ENCODE peak calls at places on chromosome 6, in five cellular contexts. P is mesenchymal stem cell, Z is neuronal stem cell, G is trophoblast cell, Q is H1. E is an unnamed sample. For H3K4me1, the result is how much of the 10 kb centered on the place peaks cover.

GRCh38 chr6:122012576-122012975 is 386.9 kb upstream of the HSF2 start:
- DNase-seq in Q (no peak), G (no peak), Z (no peak), P (no peak), E (no peak)

GRCh38 chr6:101462576-101462975 is 69.1 kb downstream of the GRIK2 start:
- DNase-seq in G (peak), P (peak), Z (no peak), Q (no peak), E (no peak)

GRCh38 chr6:136408205-136408604 is 118.6 kb upstream of the BCLAF1 start:
- DNase-seq in G (peak), P (peak), Z (no peak), Q (no peak), E (no peak)

GRCh38 chr6:90338409-90338808 is 41.8 kb upstream of the BACH2 start:
- DNase-seq in G (peak), Z (no peak), P (peak), Q (no peak), E (no peak)

GRCh38 chr6:42217165-42217522 is 517 bp downstream of the MRPS10 start:
- DNase-seq in P (no peak), Q (no peak), G (no peak), Z (no peak), E (no peak)

GRCh38 chr6:161586866-161587265 is 313.0 kb upstream of the AGPAT4 start:
- DNase-seq in G (no peak), Q (no peak), P (no peak), Z (no peak), E (no peak)

GRCh38 chr6:136761227-136761922 is 30.9 kb downstream of the MAP3K5 start:
- DNase-seq in P (peak), G (no peak), Z (no peak), Q (no peak), E (no peak)

GRCh38 chr6:125191916-125192609 is 38.5 kb downstream of the TPD52L1 start:
- DNase-seq in G (peak), P (peak), Z (peak), Q (peak), E (peak)

GRCh38 chr6:193180-193579 is 99.1 kb upstream of the DUSP22 start:
- DNase-seq in Z (no peak), P (no peak), Q (no peak), G (no peak), E (no peak)

GRCh38 chr6:35084041-35084491 is 57.1 kb downstream of the TCP11 start:
- DNase-seq in Q (no peak), Z (no peak), P (no peak), G (no peak), E (no peak)

GRCh38 chr6:137339929-137340559 is 120.9 kb upstream of the IFNGR1 start:
- DNase-seq in Q (no peak), Z (peak), G (no peak), P (no peak), E (no peak)

GRCh38 chr6:9896806-9897205 is 518.1 kb downstream of the TFAP2A start:
- DNase-seq in Q (no peak), G (no peak), Z (no peak), P (no peak), E (no peak)

GRCh38 chr6:16849280-16850210 is 88.3 kb upstream of the ATXN1 start:
- DNase-seq in G (peak), Z (no peak), P (peak), Q (peak), E (no peak)

GRCh38 chr6:129895692-129896091 is 34.6 kb upstream of the TMEM244 start:
- DNase-seq in G (no peak), P (no peak), Z (no peak), Q (no peak), E (no peak)

GRCh38 chr6:130975325-130975724 is 87.7 kb downstream of the EPB41L2 start:
- DNase-seq in Q (no peak), P (no peak), G (no peak), Z (no peak), E (no peak)

GRCh38 chr6:103797738-103798137 is 1062.0 kb downstream of the HACE1 start:
- DNase-seq in Q (no peak), G (peak), P (peak), Z (no peak), E (no peak)

GRCh38 chr6:41586564-41586963 is 40.4 kb downstream of the FOXP4 start:
- DNase-seq in G (no peak), Z (no peak), Q (no peak), P (no peak), E (no peak)

GRCh38 chr6:18280084-18280483 is 15.8 kb upstream of the DEK start:
- DNase-seq in Z (no peak), P (no peak), G (no peak), Q (no peak), E (no peak)

GRCh38 chr6:37946021-37946420 is 126.5 kb downstream of the ZFAND3 start:
- DNase-seq in Z (no peak), Q (no peak), P (no peak), G (no peak), E (no peak)

GRCh38 chr6:44043036-44043478 is 84.2 kb downstream of the MRPL14 start:
- DNase-seq in Q (no peak), P (peak), G (peak), Z (no peak), E (no peak)

DNA sequence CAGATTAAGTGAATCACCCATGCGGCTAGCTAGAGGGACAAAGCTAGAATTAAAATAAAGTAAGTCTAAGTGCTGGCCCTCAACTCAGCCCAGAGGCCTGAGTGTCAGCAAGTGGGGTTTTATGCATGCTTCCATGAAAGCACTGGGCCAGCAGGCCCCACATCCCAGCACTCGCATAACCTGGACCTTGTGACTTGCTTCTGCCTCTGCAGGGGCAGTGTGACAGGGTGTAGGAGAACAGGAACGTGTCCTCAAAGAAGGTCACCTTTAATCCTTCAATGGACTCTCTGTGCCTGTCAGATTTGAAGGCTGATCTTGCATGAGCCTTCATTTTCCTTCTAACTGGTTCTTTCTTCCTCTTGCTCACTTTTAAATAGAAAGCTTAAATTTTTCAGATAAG is 183.4 kb downstream of the ALDH8A1 start:
- DNase-seq in G (no peak), P (no peak), Q (no peak), Z (no peak), E (no peak)
- H2BK12ac ChIP-seq in G (no peak), P (no peak), Q (no peak), Z (no peak), E (no peak)

DNA sequence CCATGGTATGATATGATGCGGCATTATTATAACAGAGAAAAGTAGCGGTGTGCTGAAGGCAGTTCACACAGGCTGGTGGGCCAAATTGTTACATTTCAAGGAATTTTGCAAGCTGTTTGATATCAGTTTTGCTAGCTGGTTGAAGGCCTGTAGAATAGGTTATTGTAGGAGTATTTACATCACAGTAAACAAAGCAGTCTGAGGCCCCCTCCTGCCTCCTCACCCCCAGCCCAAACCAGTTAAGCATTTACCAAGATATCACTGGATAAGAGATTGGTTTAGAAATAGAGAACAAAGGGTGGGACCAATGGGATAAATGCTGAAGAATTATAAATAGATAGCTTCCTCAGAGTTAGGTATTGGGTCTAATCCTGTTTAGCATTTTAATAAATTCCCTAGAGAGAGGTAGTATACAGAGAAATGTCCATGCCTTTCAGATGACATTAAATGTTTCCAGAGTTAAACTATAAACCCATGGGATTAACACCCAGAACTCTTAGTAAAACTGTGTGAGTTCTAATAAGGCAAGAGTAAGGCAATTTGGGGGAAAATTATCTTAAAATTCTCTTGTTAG is 2.4 kb upstream of the PHACTR2 start:
- DNase-seq in P (no peak), Z (no peak), G (no peak), Q (no peak), E (no peak)
- H3K4me1 ChIP-seq in P (under half), Z (under half), G (under half), Q (under half), E (under half)

GRCh38 chr6:126748141-126748540 is 370.3 kb upstream of the RSPO3 start:
- DNase-seq in G (no peak), Z (no peak), P (no peak), Q (no peak), E (no peak)

DNA sequence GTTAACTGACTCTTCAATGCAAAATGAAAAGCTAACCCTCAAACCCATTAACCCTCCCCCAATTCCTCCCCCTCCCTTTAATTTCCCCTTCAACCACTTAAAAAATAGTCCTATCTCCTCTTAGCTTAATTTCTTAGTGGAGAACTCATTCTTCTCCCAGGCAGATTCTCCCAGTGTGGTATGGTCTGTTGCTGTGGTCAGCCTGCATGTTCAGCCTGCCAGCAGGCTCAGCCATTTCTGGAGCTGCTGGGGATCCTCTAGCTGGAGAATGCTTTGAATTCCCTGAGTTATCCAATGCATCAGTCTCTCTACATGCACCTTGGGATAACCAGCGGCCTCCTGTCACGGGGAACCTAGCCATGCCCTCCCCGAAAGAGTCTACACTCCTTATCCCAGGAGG is 375.4 kb upstream of the RSPO3 start:
- DNase-seq in P (no peak), Z (no peak), Q (no peak), G (no peak), E (no peak)
- H2BK12ac ChIP-seq in P (no peak), Z (no peak), Q (no peak), G (no peak), E (no peak)

GRCh38 chr6:149325648-149326236 is 8.2 kb downstream of the TAB2 start:
- DNase-seq in Z (no peak), G (no peak), P (no peak), Q (no peak), E (no peak)
- H3K4me1 ChIP-seq in Z (under half), G (under half), P (under half), Q (under half), E (under half)

GRCh38 chr6:49549691-49550412 is 616 bp upstream of the C6orf141 start:
- DNase-seq in Q (no peak), G (peak), Z (peak), P (no peak), E (no peak)

GRCh38 chr6:49551126-49551865 is 828 bp downstream of the C6orf141 start:
- DNase-seq in Z (peak), P (peak), G (peak), Q (peak), E (peak)

GRCh38 chr6:49550413-49551125 is at the start of gene C6orf141:
- DNase-seq in Q (peak), P (peak), G (peak), Z (peak), E (peak)

GRCh38 chr6:49546371-49546770 is 4.1 kb upstream of the C6orf141 start:
- DNase-seq in P (no peak), G (no peak), Q (no peak), Z (no peak), E (no peak)

GRCh38 chr6:49548613-49549304 is 1.7 kb upstream of the C6orf141 start:
- DNase-seq in Z (no peak), Q (no peak), P (no peak), G (no peak), E (peak)
- H2BK12ac ChIP-seq in Z (no peak), Q (no peak), P (no peak), G (no peak), E (no peak)

DNA sequence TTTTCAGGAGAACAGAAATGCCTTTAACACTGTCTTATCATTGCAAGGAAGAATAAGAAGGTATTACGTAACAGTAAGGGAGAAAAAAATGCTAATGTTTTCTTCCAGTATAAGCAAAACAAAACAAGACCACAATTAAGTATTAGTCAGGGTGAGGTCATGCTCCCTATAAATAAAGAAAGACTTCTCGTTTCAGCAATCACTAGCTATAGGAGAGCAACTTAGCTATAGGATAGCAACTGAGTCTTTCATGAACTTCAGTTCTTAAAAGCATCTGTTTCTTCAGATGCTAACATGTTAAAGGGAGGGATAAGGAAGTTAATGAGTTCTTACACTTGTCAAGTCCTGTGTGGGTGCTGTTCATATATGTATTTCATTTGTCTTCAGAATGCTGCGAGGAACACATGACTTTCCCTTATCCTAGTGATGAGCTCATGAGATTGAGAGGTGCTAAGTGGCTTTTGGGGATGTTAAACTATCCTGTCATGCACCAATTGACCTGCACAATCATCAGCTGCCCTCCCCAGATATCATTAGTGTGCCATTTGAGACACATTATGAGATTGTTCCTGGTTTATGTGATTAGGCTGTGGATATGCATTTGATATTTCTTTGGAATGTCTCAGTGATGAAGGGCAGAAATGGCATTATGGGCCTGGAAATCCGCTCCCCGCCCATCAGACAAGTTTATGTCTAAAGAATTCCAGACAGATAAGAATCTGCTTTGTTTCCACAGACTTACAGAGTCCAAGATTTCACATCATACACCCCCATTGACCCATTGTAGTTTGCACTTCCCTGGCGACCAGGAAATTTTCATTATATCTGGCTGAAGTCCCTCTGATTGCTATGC is 37.4 kb downstream of the LAMA4 start:
- DNase-seq in Z (no peak), P (peak), Q (no peak), G (peak), E (no peak)
- H3K4me1 ChIP-seq in Z (under half), P (under half), Q (under half), G (under half), E (under half)

GRCh38 chr6:21426841-21427490 is 166.6 kb upstream of the SOX4 start:
- DNase-seq in Q (no peak), P (peak), Z (no peak), G (peak), E (no peak)

DNA sequence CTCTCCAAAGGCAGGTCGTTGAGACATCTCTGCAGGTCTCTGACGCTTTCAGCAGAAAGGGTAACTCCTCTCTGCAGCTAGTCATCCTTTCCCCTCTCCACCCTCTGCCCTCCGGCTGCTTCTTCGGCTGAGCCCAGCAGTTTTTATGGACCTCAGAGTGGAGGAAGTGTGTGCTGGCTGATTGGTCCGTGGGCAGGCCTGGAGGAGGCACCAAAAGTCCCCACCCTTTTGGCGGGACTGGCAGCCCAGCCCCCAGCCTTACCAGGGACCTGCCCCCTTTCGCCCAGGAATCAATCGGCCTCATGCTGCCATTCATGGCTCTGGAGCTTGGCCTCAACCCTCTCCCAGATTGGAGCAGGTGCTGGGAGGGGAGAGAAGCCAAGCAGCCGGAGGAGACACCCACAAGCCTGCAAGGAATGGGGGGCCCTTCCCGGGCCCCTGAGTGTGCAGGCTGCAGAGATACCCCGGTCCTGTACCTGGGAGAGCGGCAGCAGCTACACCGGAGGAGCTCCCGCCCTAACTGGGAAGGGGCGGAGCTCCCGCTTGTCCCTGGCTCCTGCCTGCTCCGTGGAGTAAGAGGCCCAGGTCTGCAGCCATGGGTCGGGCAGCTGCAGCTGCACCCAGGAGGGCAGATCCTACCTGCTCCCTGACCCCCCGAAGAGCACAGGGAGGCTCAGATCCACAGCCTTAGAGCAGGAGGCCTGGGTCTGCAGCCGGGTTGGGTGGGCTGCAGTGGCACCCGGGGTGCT is 170.3 kb upstream of the SOX4 start:
- DNase-seq in Z (no peak), G (peak), P (no peak), Q (no peak), E (peak)
- H2BK12ac ChIP-seq in Z (no peak), G (no peak), P (no peak), Q (no peak), E (no peak)